ENCODE peak calls at places on chromosomes 2 and 18, in nine cellular contexts. H is epithelial cell of esophagus; S is neural progenitor cell; I is GM03348; F is kidney epithelial cell; C is iris pigment epithelial cell; N is activated CD4-positive, alpha-beta T cell treated with anti-CD3 and anti-CD28 coated beads for 48 hours; A is cardiac muscle cell; M is CD8-positive, alpha-beta memory T cell. P is an unnamed sample.

GRCh38 chr18:57110295-57110694 is 36.6 kb upstream of the BOD1L2 start:
- DNase-seq in H (peak; percentile 24), S (no peak), I (no peak), F (no peak), C (no peak), N (no peak), A (no peak), M (no peak), P (no peak)

GRCh38 chr2:85772841-85773491 is 19.2 kb downstream of the ATOH8 start:
- DNase-seq in H (no peak), S (no peak), I (no peak), F (no peak), C (no peak), N (no peak), A (no peak), M (no peak), P (no peak)

GRCh38 chr2:26993768-26994167 is 23.3 kb downstream of the MAPRE3 start:
- DNase-seq in H (peak; percentile 19), S (peak; percentile 40), I (no peak), F (no peak), C (peak; percentile 12), N (no peak), A (no peak), M (no peak), P (no peak)

GRCh38 chr2:190603374-190603773 is 45.5 kb upstream of the NAB1 start:
- DNase-seq in H (no peak), S (no peak), I (no peak), F (no peak), C (no peak), N (no peak), A (no peak), M (no peak), P (no peak)

GRCh38 chr2:15191801-15192200 is 369.3 kb downstream of the NBAS start:
- DNase-seq in H (no peak), S (no peak), I (no peak), F (no peak), C (no peak), N (no peak), A (no peak), M (no peak), P (no peak)

GRCh38 chr2:3633089-3633981 is 24.7 kb upstream of the ALLC start:
- DNase-seq in H (peak; percentile 95), S (no peak), I (no peak), F (no peak), C (peak; percentile 37), N (no peak), A (peak; percentile 36), M (no peak), P (no peak)

GRCh38 chr2:197806317-197806633 is 1.9 kb downstream of the PLCL1 start:
- DNase-seq in H (peak; percentile 9), S (no peak), I (no peak), F (no peak), C (no peak), N (no peak), A (peak; percentile 30), M (no peak), P (no peak)

GRCh38 chr2:238320648-238321281 is 447 bp downstream of the TRAF3IP1 start:
- DNase-seq in H (peak; percentile 31), S (peak; percentile 63), I (peak; percentile 62), F (no peak), C (peak; percentile 17), N (no peak), A (peak; percentile 21), M (no peak), P (no peak)

GRCh38 chr2:136247204-136247990 is 129.4 kb upstream of the CXCR4 start:
- DNase-seq in H (peak; percentile 66), S (no peak), I (peak; percentile 20), F (no peak), C (peak; percentile 6), N (peak; percentile 81), A (peak; percentile 29), M (no peak), P (no peak)

GRCh38 chr2:237059155-237059875 is 26.4 kb upstream of the COPS8 start:
- DNase-seq in H (no peak), S (no peak), I (no peak), F (no peak), C (no peak), N (peak; percentile 21), A (no peak), M (no peak), P (no peak)

GRCh38 chr2:159760321-159760720 is 37.7 kb downstream of the CD302 start:
- DNase-seq in H (no peak), S (no peak), I (peak; percentile 14), F (no peak), C (no peak), N (no peak), A (no peak), M (no peak), P (no peak)

GRCh38 chr2:74457129-74457548 is 1.1 kb upstream of the WBP1 start:
- DNase-seq in H (no peak), S (no peak), I (no peak), F (no peak), C (peak; percentile 53), N (no peak), A (no peak), M (no peak), P (no peak)

GRCh38 chr2:62199392-62200125 is 3.6 kb downstream of the B3GNT2 start:
- DNase-seq in H (peak; percentile 55), S (no peak), I (no peak), F (no peak), C (peak; percentile 86), N (no peak), A (peak; percentile 40), M (no peak), P (no peak)

GRCh38 chr2:8090748-8091700 is 590.8 kb upstream of the ID2 start:
- DNase-seq in H (peak; percentile 65), S (no peak), I (peak; percentile 82), F (peak; percentile 69), C (peak; percentile 82), N (peak; percentile 89), A (peak; percentile 95), M (no peak), P (peak; percentile 68)

GRCh38 chr2:36059684-36060083 is 295.9 kb upstream of the CRIM1 start:
- DNase-seq in H (no peak), S (no peak), I (no peak), F (no peak), C (no peak), N (no peak), A (no peak), M (no peak), P (no peak)

GRCh38 chr2:207142461-207142860 is 23.3 kb downstream of the KLF7 start:
- DNase-seq in H (no peak), S (no peak), I (no peak), F (no peak), C (no peak), N (no peak), A (no peak), M (no peak), P (no peak)

GRCh38 chr2:43033466-43034241 is 192.8 kb downstream of the ZFP36L2 start:
- DNase-seq in H (no peak), S (no peak), I (no peak), F (no peak), C (no peak), N (no peak), A (no peak), M (no peak), P (no peak)

GRCh38 chr2:199136681-199137080 is 321.1 kb downstream of the SATB2 start:
- DNase-seq in H (peak; percentile 75), S (no peak), I (peak; percentile 38), F (peak; percentile 49), C (peak; percentile 69), N (no peak), A (peak; percentile 45), M (no peak), P (peak; percentile 83)

GRCh38 chr2:10580991-10581390 is 108.8 kb downstream of the NOL10 start:
- DNase-seq in H (no peak), S (no peak), I (no peak), F (no peak), C (no peak), N (no peak), A (no peak), M (no peak), P (no peak)

GRCh38 chr2:44257781-44258180 is 17.5 kb upstream of the SLC3A1 start:
- DNase-seq in H (no peak), S (no peak), I (no peak), F (no peak), C (no peak), N (no peak), A (no peak), M (no peak), P (no peak)

GRCh38 chr2:54984476-54984875 is 65.8 kb downstream of the RTN4 start:
- DNase-seq in H (peak; percentile 32), S (no peak), I (no peak), F (no peak), C (no peak), N (no peak), A (no peak), M (no peak), P (no peak)

GRCh38 chr2:45849491-45850283 is 198.2 kb downstream of the PRKCE start:
- DNase-seq in H (peak; percentile 88), S (no peak), I (peak; percentile 82), F (no peak), C (peak; percentile 70), N (no peak), A (peak; percentile 57), M (no peak), P (no peak)

GRCh38 chr2:216013080-216013909 is at the start of gene MREG:
- DNase-seq in H (peak; percentile 86), S (peak; percentile 91), I (peak; percentile 96), F (peak; percentile 41), C (peak; percentile 62), N (peak; percentile 92), A (peak; percentile 82), M (peak; percentile 77), P (no peak)

GRCh38 chr2:28398101-28398834 is 5.6 kb downstream of the FOSL2 start:
- DNase-seq in H (peak; percentile 49), S (no peak), I (peak; percentile 43), F (no peak), C (peak; percentile 80), N (peak; percentile 37), A (peak; percentile 77), M (no peak), P (no peak)